ENCODE peak calls at places on chromosomes 1 and 21, in five cellular contexts. A is T follicular helper cell, T is HFF-Myc, P is EH, M is HFFc6. W is an unnamed sample.
A peak's percentile ranks its signal among the peaks of the same experiment; 100 is the strongest.

GRCh38 chr1:10751561-10752085 is 44.8 kb downstream of the CASZ1 start:
- DNase-seq in A (no peak), T (no peak), P (no peak), M (no peak), W (no peak)

GRCh38 chr1:228306275-228307217 is 98.7 kb downstream of the OBSCN start:
- DNase-seq in A (no peak), T (no peak), P (no peak), M (no peak), W (no peak)

GRCh38 chr1:1337793-1338147 is 6.7 kb downstream of the TAS1R3 start:
- DNase-seq in A (peak; percentile 20), T (no peak), P (no peak), M (no peak), W (no peak)

GRCh38 chr1:25774921-25775774 is 24.8 kb upstream of the SELENON start:
- DNase-seq in A (peak; percentile 82), T (no peak), P (peak; percentile 26), M (no peak), W (no peak)

GRCh38 chr1:46202975-46203737 is at the start of gene LURAP1:
- DNase-seq in A (no peak), T (peak; percentile 55), P (peak; percentile 76), M (peak; percentile 71), W (peak; percentile 42)

GRCh38 chr1:32798191-32798590 is 19.0 kb downstream of the YARS1 start:
- DNase-seq in A (no peak), T (no peak), P (peak; percentile 93), M (peak; percentile 94), W (no peak)

GRCh38 chr1:90761781-90762589 is 44.9 kb upstream of the BARHL2 start:
- DNase-seq in A (no peak), T (no peak), P (no peak), M (no peak), W (no peak)

GRCh38 chr1:245345191-245345884 is 190.6 kb downstream of the KIF26B start:
- DNase-seq in A (no peak), T (no peak), P (no peak), M (no peak), W (no peak)

GRCh38 chr1:38640371-38640770 is 219.2 kb downstream of the RRAGC start:
- DNase-seq in A (no peak), T (no peak), P (no peak), M (no peak), W (no peak)

GRCh38 chr1:66350001-66350547 is 183.9 kb upstream of the SGIP1 start:
- DNase-seq in A (peak; percentile 46), T (no peak), P (peak; percentile 82), M (peak; percentile 47), W (no peak)

GRCh38 chr1:60427701-60428100 is 354.1 kb upstream of the C1orf87 start:
- DNase-seq in A (no peak), T (no peak), P (no peak), M (no peak), W (peak; percentile 44)

GRCh38 chr21:42579456-42580075 is 65.9 kb downstream of the SLC37A1 start:
- DNase-seq in A (no peak), T (no peak), P (no peak), M (no peak), W (no peak)

GRCh38 chr1:89566761-89567174 is 42.1 kb downstream of the LRRC8B start:
- DNase-seq in A (no peak), T (no peak), P (no peak), M (no peak), W (no peak)

GRCh38 chr1:7470904-7471638 is 300.0 kb upstream of the VAMP3 start:
- DNase-seq in A (no peak), T (peak; percentile 95), P (peak; percentile 100), M (peak; percentile 99), W (no peak)

GRCh38 chr1:45643978-45644377 is 20.1 kb upstream of the CCDC17 start:
- DNase-seq in A (no peak), T (no peak), P (no peak), M (no peak), W (peak; percentile 71)

GRCh38 chr1:2271841-2272655 is 43.9 kb downstream of the SKI start:
- DNase-seq in A (no peak), T (no peak), P (no peak), M (no peak), W (no peak)

GRCh38 chr1:18927654-18928272 is 25.4 kb upstream of the ALDH4A1 start:
- DNase-seq in A (peak; percentile 29), T (no peak), P (peak; percentile 48), M (no peak), W (no peak)

GRCh38 chr1:91582431-91582921 is 81.8 kb downstream of the CDC7 start:
- DNase-seq in A (no peak), T (peak; percentile 98), P (peak; percentile 99), M (peak; percentile 96), W (no peak)

GRCh38 chr21:45971487-45972352 is 9.8 kb upstream of the COL6A1 start:
- DNase-seq in A (no peak), T (peak; percentile 97), P (peak; percentile 85), M (peak; percentile 58), W (no peak)

GRCh38 chr21:44938976-44939531 is 775 bp upstream of the SLX9 start:
- DNase-seq in A (no peak), T (no peak), P (no peak), M (no peak), W (no peak)

GRCh38 chr1:212651977-212652376 is 43.4 kb downstream of the ATF3 start:
- DNase-seq in A (no peak), T (no peak), P (no peak), M (no peak), W (no peak)

GRCh38 chr21:45787371-45787770 is 143.8 kb downstream of the PCBP3 start:
- DNase-seq in A (no peak), T (no peak), P (no peak), M (no peak), W (no peak)

GRCh38 chr1:225877570-225877969 is 4.6 kb downstream of the TMEM63A start:
- DNase-seq in A (no peak), T (no peak), P (peak; percentile 69), M (peak; percentile 44), W (peak; percentile 64)

GRCh38 chr1:203722925-203723324 is 42.1 kb upstream of the LAX1 start:
- DNase-seq in A (no peak), T (no peak), P (no peak), M (no peak), W (no peak)

GRCh38 chr1:85273397-85273796 is 3.0 kb downstream of the BCL10 start:
- DNase-seq in A (no peak), T (no peak), P (no peak), M (no peak), W (no peak)

GRCh38 chr1:36206323-36206858 is 17.9 kb upstream of the THRAP3 start:
- DNase-seq in A (no peak), T (no peak), P (no peak), M (no peak), W (no peak)

GRCh38 chr1:167198518-167199133 is 22.1 kb upstream of the POU2F1 start:
- DNase-seq in A (no peak), T (no peak), P (no peak), M (no peak), W (no peak)

W was measured in NCI-H2029.